ENCODE peak calls at places on chromosome 20, in seven cellular contexts. T is kidney, O is mucosa of descending colon, M is fibroblast of lung, R is ovary, P is fibroblast of villous mesenchyme, D is testis. F is an unnamed sample.

GRCh38 chr20:63122626-63123025 is 93.3 kb downstream of the YTHDF1 start:
- DNase-seq in T (no peak), O (no peak), M (no peak), R (no peak), P (no peak), D (no peak), F (no peak)

GRCh38 chr20:22763257-22763906 is 179.0 kb upstream of the FOXA2 start:
- DNase-seq in T (peak), O (no peak), M (no peak), R (no peak), P (peak), D (no peak), F (peak)

GRCh38 chr20:36591854-36592641 is 13.5 kb upstream of the RAB5IF start:
- DNase-seq in T (no peak), O (no peak), M (peak), R (peak), P (peak), D (no peak), F (peak)

GRCh38 chr20:3729811-3730550 is 2.5 kb upstream of the HSPA12B start:
- DNase-seq in T (peak), O (no peak), M (no peak), R (no peak), P (no peak), D (no peak), F (no peak)

GRCh38 chr20:14335122-14335521 is 2.3 kb downstream of the FLRT3 start:
- DNase-seq in T (no peak), O (no peak), M (no peak), R (no peak), P (no peak), D (no peak), F (no peak)

GRCh38 chr20:1775117-1775516 is 117.5 kb upstream of the SIRPG start:
- DNase-seq in T (no peak), O (no peak), M (peak), R (no peak), P (peak), D (peak), F (peak)

GRCh38 chr20:51333971-51334370 is 208.5 kb downstream of the NFATC2 start:
- DNase-seq in T (no peak), O (no peak), M (no peak), R (no peak), P (no peak), D (no peak), F (no peak)

GRCh38 chr20:1945134-1945618 is 48.7 kb downstream of the PDYN start:
- DNase-seq in T (peak), O (peak), M (peak), R (peak), P (peak), D (no peak), F (peak)

GRCh38 chr20:59657459-59658046 is 53.2 kb downstream of the PHACTR3 start:
- DNase-seq in T (no peak), O (no peak), M (peak), R (no peak), P (no peak), D (no peak), F (no peak)

GRCh38 chr20:21826946-21827345 is 121.5 kb downstream of the PAX1 start:
- DNase-seq in T (no peak), O (no peak), M (no peak), R (no peak), P (no peak), D (no peak), F (no peak)

GRCh38 chr20:60695223-60695622 is 556.8 kb upstream of the CDH4 start:
- DNase-seq in T (no peak), O (no peak), M (peak), R (no peak), P (peak), D (no peak), F (peak)

GRCh38 chr20:7790189-7790588 is 150.1 kb downstream of the HAO1 start:
- DNase-seq in T (no peak), O (no peak), M (peak), R (no peak), P (no peak), D (no peak), F (peak)

GRCh38 chr20:25052255-25053206 is 5.4 kb downstream of the ACSS1 start:
- DNase-seq in T (peak), O (no peak), M (peak), R (peak), P (peak), D (peak), F (peak)

GRCh38 chr20:52996130-52996529 is 24.0 kb downstream of the TSHZ2 start:
- DNase-seq in T (no peak), O (no peak), M (no peak), R (no peak), P (no peak), D (no peak), F (no peak)

GRCh38 chr20:56630086-56630493 is 984 bp downstream of the TFAP2C start:
- DNase-seq in T (peak), O (peak), M (no peak), R (peak), P (peak), D (peak), F (peak)
- TF ChIP-seq CTCF in T (no peak), O (peak), M (peak), R (no peak), P (peak), D (no peak), F (peak)

GRCh38 chr20:56922497-56922896 is 293.4 kb downstream of the TFAP2C start:
- DNase-seq in T (no peak), O (no peak), M (no peak), R (no peak), P (no peak), D (no peak), F (no peak)

GRCh38 chr20:56924316-56924975 is 295.3 kb downstream of the TFAP2C start:
- DNase-seq in T (no peak), O (no peak), M (peak), R (no peak), P (no peak), D (no peak), F (no peak)

GRCh38 chr20:56925696-56926101 is 296.6 kb downstream of the TFAP2C start:
- DNase-seq in T (no peak), O (no peak), M (no peak), R (no peak), P (peak), D (no peak), F (no peak)

GRCh38 chr20:56926501-56926900 is 297.4 kb downstream of the TFAP2C start:
- DNase-seq in T (no peak), O (no peak), M (no peak), R (no peak), P (no peak), D (no peak), F (no peak)

DNA sequence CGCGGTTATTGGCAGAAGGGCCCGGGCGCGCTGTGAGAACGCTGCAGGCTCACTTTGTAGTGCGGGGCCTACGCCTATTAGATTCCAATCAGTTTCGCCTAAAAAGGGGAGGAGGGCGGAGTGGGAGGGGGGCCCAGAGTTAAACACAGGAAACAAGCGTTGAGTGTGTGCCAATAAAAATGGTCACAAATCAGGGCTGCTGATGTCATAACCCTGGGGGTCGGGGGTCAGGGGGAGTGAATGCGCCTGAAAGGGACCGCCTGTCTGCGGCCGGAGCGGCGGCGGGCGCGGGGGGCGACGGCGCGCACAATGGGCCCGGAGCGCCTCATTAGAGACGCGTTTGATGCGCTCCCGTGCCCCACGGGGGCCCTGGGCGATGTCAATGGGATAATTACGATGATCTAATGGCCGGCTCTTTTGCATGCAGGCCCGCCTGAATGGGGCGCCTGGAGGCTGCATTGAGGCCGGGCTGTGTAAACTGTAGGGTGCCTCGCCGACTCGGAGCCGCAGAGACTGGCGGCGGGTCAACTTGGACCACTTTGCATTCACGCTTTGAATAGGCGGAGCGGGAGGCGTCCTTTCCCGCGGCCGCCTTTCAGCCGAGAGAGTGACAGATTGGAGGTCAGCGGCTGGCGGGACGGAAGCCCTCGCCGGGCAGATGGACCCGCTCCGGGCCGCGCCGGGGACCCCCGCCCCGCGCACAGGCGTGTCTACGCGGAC is 296.0 kb downstream of the TFAP2C start:
- DNase-seq in T (no peak), O (no peak), M (no peak), R (no peak), P (no peak), D (peak), F (no peak)
- H3K4me3 ChIP-seq in T (no peak), O (no peak), M (no peak), R (no peak), P (no peak), D (peak), F (no peak)

GRCh38 chr20:44648068-44648467 is 3.4 kb downstream of the ADA start:
- DNase-seq in T (peak), O (no peak), M (no peak), R (no peak), P (no peak), D (no peak), F (no peak)
- TF ChIP-seq CTCF in T (no peak), O (no peak), M (no peak), R (no peak), P (no peak), D (no peak), F (no peak)

GRCh38 chr20:47727909-47728361 is 57.3 kb downstream of the SULF2 start:
- DNase-seq in T (peak), O (no peak), M (no peak), R (no peak), P (no peak), D (no peak), F (no peak)
- H3K4me3 ChIP-seq in T (no peak), O (no peak), M (no peak), R (no peak), P (no peak), D (no peak), F (no peak)

DNA sequence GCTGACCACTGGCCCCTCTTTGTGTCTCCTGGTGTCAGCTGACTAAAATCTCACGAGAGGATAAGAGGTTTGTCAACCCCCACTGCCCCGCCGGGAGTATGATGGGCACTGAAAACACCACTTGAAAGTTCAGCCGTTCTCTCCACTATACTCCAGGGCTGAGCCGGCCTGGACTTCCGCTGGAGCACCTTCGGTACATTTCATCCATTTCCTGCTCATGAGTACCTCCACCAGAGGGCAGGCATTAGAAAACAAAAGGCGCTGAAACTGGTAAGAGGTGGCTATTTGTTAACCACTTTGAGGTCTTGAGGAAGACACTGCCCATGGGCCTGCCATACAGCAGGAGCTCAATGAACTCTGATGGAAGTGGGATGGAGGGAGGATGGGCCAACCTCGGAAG is 17.9 kb upstream of the ANKRD60 start:
- DNase-seq in T (no peak), O (no peak), M (peak), R (no peak), P (no peak), D (no peak), F (peak)
- TF ChIP-seq CTCF in T (peak), O (no peak), M (peak), R (peak), P (peak), D (no peak), F (peak)

GRCh38 chr20:31833130-31833930 is 12.1 kb downstream of the FOXS1 start:
- DNase-seq in T (no peak), O (no peak), M (peak), R (peak), P (peak), D (peak), F (peak)

GRCh38 chr20:31836853-31837608 is 8.4 kb downstream of the FOXS1 start:
- DNase-seq in T (no peak), O (no peak), M (no peak), R (no peak), P (peak), D (no peak), F (no peak)

GRCh38 chr20:31833931-31834521 is 11.4 kb downstream of the FOXS1 start:
- DNase-seq in T (no peak), O (no peak), M (no peak), R (no peak), P (no peak), D (no peak), F (no peak)

GRCh38 chr20:31835977-31836852 is 9.2 kb downstream of the FOXS1 start:
- DNase-seq in T (peak), O (peak), M (peak), R (peak), P (peak), D (peak), F (peak)

DNA sequence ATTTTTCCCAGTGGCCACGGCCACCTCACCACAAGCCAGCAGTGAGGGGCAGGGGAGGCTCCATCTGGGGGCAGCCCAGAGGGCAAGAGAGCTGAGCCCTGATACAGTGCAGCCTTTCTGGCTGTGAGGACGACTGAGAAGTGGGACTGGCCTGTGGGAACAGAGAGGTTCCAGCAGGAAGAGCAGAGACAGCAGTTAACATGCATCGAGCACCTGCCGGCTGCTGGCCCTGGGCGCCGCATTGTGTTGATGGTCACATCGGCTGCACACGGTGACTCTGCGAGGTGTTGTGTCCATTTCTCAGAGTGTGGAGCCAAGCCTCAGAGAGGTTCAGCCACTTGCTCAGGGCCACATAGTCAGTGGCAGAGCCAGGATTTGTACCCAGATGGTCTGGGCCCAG is 9.8 kb downstream of the FOXS1 start:
- DNase-seq in T (no peak), O (no peak), M (no peak), R (no peak), P (no peak), D (no peak), F (no peak)
- H3K4me3 ChIP-seq in T (no peak), O (no peak), M (no peak), R (no peak), P (no peak), D (no peak), F (no peak)

DNA sequence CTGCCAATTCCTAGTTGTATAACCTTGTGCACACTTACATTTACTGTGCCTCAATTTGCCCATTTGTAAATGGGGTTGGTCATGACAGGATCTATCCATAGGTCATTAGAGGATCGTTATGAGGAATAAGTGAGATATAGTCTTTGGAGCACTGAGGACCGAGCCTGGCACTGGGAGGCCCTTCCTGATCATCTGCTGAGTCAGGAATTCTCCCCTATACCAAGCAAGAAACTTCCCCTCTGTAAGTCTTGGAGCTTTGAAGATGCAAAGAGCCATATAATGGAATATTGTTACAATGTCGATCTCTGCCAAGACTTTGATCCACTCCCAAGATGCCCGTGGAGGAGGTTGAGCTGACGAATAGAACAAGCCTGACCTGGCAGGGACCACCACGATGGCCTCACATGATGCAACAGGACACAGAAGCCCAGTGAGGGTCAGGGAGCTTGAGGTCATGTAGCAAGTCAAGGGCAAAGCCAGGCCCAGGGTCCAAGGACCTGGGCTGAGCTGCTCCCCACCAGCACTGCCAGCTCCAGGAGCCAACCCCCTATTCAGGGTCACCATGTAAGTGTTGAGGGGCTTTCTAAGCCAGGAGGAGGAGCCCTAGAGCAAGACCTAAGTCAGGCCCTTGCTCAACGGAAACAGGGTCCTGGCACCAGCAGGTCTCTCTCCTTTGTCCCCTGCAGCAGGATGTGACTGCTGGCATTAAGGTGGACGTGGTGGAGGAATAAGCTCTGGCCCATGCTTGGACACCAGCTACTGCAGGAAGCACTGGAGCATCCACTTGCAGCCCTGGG is 16.7 kb downstream of the PDRG1 start:
- DNase-seq in T (no peak), O (no peak), M (no peak), R (no peak), P (no peak), D (no peak), F (no peak)
- TF ChIP-seq CTCF in T (no peak), O (no peak), M (no peak), R (no peak), P (no peak), D (no peak), F (no peak)